ENCODE peak calls at places on chromosomes 4 and X, in eight cellular contexts. E, Y, I, N, K, X, S and Q are unnamed samples.

GRCh38 chr4:153159728-153160221 is 44.5 kb upstream of the TRIM2 start:
- DNase-seq in E (no peak), Y (no peak), I (no peak), N (peak), K (no peak), X (peak), S (peak), Q (no peak)

GRCh38 chrX:65522739-65523372 is 11.7 kb downstream of the LAS1L start:
- DNase-seq in E (no peak), Y (peak), I (no peak), N (peak), K (no peak), X (peak), S (peak), Q (peak)

GRCh38 chr4:6781113-6781512 is 1.4 kb upstream of the KIAA0232 start:
- DNase-seq in E (peak), Y (no peak), I (no peak), N (no peak), K (no peak), X (no peak), S (no peak), Q (no peak)

GRCh38 chr4:54096563-54096962 is 3.4 kb upstream of the GSX2 start:
- DNase-seq in E (no peak), Y (no peak), I (no peak), N (no peak), K (peak), X (no peak), S (no peak), Q (no peak)

GRCh38 chrX:43423876-43424275 is 232.2 kb upstream of the MAOA start:
- DNase-seq in E (no peak), Y (no peak), I (no peak), N (no peak), K (no peak), X (no peak), S (no peak), Q (peak)

GRCh38 chr4:138655970-138656369 is 359.6 kb upstream of the NOCT start:
- DNase-seq in E (no peak), Y (no peak), I (no peak), N (no peak), K (no peak), X (no peak), S (no peak), Q (no peak)

GRCh38 chr4:173403051-173403450 is 4.1 kb upstream of the SCRG1 start:
- DNase-seq in E (no peak), Y (no peak), I (no peak), N (peak), K (no peak), X (no peak), S (peak), Q (peak)

GRCh38 chrX:132561483-132561882 is 72.6 kb upstream of the MBNL3 start:
- DNase-seq in E (no peak), Y (no peak), I (no peak), N (no peak), K (no peak), X (no peak), S (no peak), Q (peak)

GRCh38 chr4:55762815-55763214 is 56.8 kb upstream of the EXOC1L start:
- DNase-seq in E (no peak), Y (no peak), I (no peak), N (no peak), K (no peak), X (no peak), S (no peak), Q (no peak)

GRCh38 chrX:119573840-119574393 is 446 bp upstream of the UBE2A start:
- DNase-seq in E (peak), Y (peak), I (peak), N (peak), K (peak), X (no peak), S (peak), Q (peak)

GRCh38 chr4:1216869-1217294 is 32.0 kb downstream of the CTBP1 start:
- DNase-seq in E (peak), Y (no peak), I (peak), N (no peak), K (no peak), X (no peak), S (no peak), Q (no peak)

GRCh38 chr4:47494124-47494430 is 9.0 kb downstream of the ATP10D start:
- DNase-seq in E (no peak), Y (no peak), I (no peak), N (no peak), K (no peak), X (no peak), S (no peak), Q (no peak)

GRCh38 chr4:6327220-6327917 is 57.7 kb downstream of the WFS1 start:
- DNase-seq in E (peak), Y (peak), I (peak), N (peak), K (peak), X (peak), S (peak), Q (peak)

GRCh38 chrX:107204063-107204605 is 2.1 kb downstream of the NUP62CL start:
- DNase-seq in E (no peak), Y (no peak), I (peak), N (no peak), K (no peak), X (no peak), S (no peak), Q (no peak)

GRCh38 chrX:112840382-112841113 is at the start of gene AMOT:
- DNase-seq in E (peak), Y (peak), I (peak), N (peak), K (peak), X (peak), S (peak), Q (peak)

GRCh38 chr4:2713337-2713736 is 42.8 kb downstream of the TNIP2 start:
- DNase-seq in E (no peak), Y (no peak), I (no peak), N (no peak), K (no peak), X (no peak), S (no peak), Q (no peak)

GRCh38 chr4:150943831-150944230 is 71.3 kb downstream of the LRBA start:
- DNase-seq in E (no peak), Y (no peak), I (no peak), N (no peak), K (no peak), X (no peak), S (no peak), Q (peak)

GRCh38 chr4:576245-576821 is at the start of gene TMEM271:
- DNase-seq in E (no peak), Y (no peak), I (no peak), N (no peak), K (peak), X (no peak), S (no peak), Q (no peak)

GRCh38 chrX:39859991-39860861 is 237.5 kb downstream of the BCOR start:
- DNase-seq in E (peak), Y (peak), I (no peak), N (peak), K (peak), X (peak), S (peak), Q (peak)

GRCh38 chr4:85372986-85373385 is 102.0 kb upstream of the ARHGAP24 start:
- DNase-seq in E (peak), Y (no peak), I (no peak), N (no peak), K (no peak), X (no peak), S (no peak), Q (no peak)

GRCh38 chr4:118760493-118760892 is 75.3 kb downstream of the METTL14 start:
- DNase-seq in E (no peak), Y (no peak), I (no peak), N (no peak), K (no peak), X (no peak), S (no peak), Q (no peak)

GRCh38 chr4:91280551-91281290 is 1023.0 kb upstream of the GRID2 start:
- DNase-seq in E (no peak), Y (no peak), I (no peak), N (no peak), K (no peak), X (no peak), S (no peak), Q (no peak)

GRCh38 chr4:107034091-107034698 is 1.9 kb downstream of the DKK2 start:
- DNase-seq in E (peak), Y (peak), I (no peak), N (peak), K (peak), X (peak), S (peak), Q (no peak)
- H3K4me3 ChIP-seq in E (peak), Y (peak), I (no peak), N (peak), K (peak), X (peak), S (peak), Q (no peak)

GRCh38 chr4:113957961-113958360 is 21.5 kb downstream of the ARSJ start:
- DNase-seq in E (no peak), Y (no peak), I (no peak), N (no peak), K (no peak), X (peak), S (peak), Q (no peak)

GRCh38 chr4:113955948-113956347 is 23.5 kb downstream of the ARSJ start:
- DNase-seq in E (no peak), Y (no peak), I (no peak), N (no peak), K (no peak), X (peak), S (no peak), Q (no peak)

GRCh38 chr4:113961322-113961698 is 18.1 kb downstream of the ARSJ start:
- DNase-seq in E (no peak), Y (peak), I (no peak), N (peak), K (no peak), X (peak), S (peak), Q (peak)

GRCh38 chr4:113960684-113961321 is 18.6 kb downstream of the ARSJ start:
- DNase-seq in E (no peak), Y (no peak), I (no peak), N (no peak), K (no peak), X (no peak), S (no peak), Q (peak)

GRCh38 chr4:113958766-113959540 is 20.5 kb downstream of the ARSJ start:
- DNase-seq in E (no peak), Y (peak), I (no peak), N (peak), K (no peak), X (peak), S (peak), Q (peak)
- H3K4me3 ChIP-seq in E (no peak), Y (peak), I (no peak), N (peak), K (no peak), X (peak), S (no peak), Q (no peak)

DNA sequence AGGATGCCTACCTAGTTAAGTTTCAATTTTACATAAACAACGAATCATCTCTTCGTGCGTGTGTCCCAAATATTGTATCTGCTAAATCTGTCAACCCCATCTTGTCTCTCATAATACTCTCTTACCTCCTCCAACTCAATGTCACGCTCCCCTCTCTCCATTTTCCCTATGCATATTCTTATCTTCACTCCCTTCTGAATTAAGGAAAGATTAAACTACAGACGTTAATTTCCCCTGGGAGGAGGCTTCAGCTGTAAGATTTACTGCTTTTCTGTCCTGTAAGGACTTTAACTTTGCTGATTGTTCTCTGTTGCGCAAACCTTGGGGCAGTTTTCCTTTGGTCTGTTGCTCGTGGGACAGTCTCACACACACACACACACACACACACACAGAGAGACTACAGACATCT is 458 bp upstream of the ABCB7 start:
- DNase-seq in E (no peak), Y (peak), I (no peak), N (peak), K (no peak), X (peak), S (peak), Q (no peak)
- H3K4me3 ChIP-seq in E (peak), Y (peak), I (peak), N (peak), K (peak), X (peak), S (peak), Q (peak)

GRCh38 chr4:184734758-184735157 is 862 bp upstream of the CENPU start:
- DNase-seq in E (no peak), Y (no peak), I (no peak), N (no peak), K (no peak), X (no peak), S (no peak), Q (no peak)
- H3K4me3 ChIP-seq in E (no peak), Y (no peak), I (no peak), N (peak), K (peak), X (peak), S (no peak), Q (peak)

GRCh38 chr4:20825493-20825892 is 125.2 kb downstream of the PACRGL start:
- DNase-seq in E (no peak), Y (no peak), I (no peak), N (no peak), K (no peak), X (no peak), S (no peak), Q (peak)
- H3K4me3 ChIP-seq in E (no peak), Y (no peak), I (no peak), N (no peak), K (no peak), X (no peak), S (no peak), Q (no peak)

DNA sequence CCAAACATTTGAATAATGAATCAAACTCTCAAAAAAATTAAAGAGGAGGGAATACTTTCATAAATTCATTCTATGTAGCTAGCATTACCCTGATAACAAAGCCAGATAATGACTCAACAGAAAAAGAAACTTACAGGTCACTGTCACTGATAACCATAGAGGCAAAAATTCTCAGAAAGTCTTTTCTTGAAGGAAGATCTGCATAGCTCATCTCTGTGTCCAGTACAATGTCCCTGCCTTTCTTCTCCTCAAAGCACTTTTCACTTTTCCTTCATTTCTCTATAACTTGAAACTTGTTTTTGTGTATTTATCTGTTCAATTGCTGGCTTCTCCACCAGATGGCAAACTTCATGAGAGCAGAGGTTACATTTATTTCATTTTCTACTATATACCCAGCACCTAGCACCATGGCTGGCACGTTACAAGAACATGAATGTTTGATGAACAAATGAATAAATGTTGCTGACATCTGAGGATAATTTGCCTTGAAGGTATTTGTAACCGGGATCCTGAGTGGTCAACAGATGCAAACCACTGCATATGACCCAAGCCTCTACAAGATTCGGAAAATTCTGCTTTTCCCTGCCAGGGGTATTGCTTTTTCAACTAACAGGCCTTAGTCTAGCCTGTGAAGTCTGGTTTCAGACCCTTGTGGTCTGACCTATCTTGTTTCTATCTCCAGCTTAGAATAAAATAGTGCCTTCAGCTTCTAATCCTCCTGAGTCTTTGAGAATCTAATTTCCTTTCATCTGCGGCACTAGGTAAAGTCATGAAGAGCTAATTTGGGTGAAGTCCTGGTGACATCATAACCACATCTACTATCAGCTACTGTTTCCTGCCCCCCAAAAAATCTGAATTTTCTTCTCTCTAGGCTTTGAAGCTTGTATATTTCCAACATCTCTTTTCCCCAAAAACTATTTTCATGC is 52.5 kb upstream of the ANTXR2 start:
- DNase-seq in E (no peak), Y (no peak), I (no peak), N (peak), K (peak), X (peak), S (peak), Q (peak)
- H3K4me3 ChIP-seq in E (no peak), Y (no peak), I (no peak), N (no peak), K (no peak), X (no peak), S (no peak), Q (no peak)

DNA sequence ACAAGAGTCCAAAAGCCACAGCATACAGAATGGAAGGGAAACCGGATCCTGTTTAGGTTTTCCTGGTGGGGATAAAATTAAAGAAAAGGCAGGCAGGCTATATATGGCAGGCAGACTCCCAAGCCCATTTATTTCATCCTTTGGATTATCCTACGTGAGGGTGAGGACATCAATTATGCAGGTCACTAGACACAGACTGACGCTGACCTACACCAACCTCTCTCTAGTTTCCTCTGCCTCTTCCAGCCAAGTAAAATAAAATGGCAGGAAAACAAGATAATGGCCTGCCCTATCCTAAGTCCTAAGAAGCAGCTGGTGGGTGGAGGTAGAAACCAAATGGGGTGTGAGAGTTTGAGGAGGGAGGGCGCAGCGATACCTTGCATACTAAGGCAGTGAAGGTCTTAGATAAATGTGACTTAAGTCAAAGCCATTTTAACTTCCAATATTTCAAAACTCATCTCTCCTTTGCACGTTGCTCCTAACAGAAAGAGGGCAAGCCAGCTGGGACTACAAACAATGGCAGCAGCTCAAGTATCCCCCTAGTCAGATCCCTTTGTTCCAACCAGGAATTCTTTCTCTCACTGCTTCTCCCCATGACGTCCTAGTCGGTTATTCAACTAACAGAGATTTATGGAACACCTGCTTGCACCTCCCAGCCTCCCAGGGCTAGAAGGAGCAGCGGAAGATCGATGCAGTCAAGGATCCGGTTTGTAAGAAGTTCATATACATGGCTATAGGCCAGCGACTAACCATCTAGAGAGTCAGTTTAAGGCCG is 72.8 kb downstream of the IRF2 start:
- DNase-seq in E (no peak), Y (no peak), I (no peak), N (no peak), K (peak), X (no peak), S (no peak), Q (no peak)
- H3K4me3 ChIP-seq in E (no peak), Y (no peak), I (no peak), N (no peak), K (no peak), X (no peak), S (no peak), Q (no peak)

GRCh38 chrX:71618787-71619186 is 476 bp upstream of the CXCR3 start:
- DNase-seq in E (no peak), Y (no peak), I (no peak), N (no peak), K (no peak), X (no peak), S (no peak), Q (no peak)
- H3K4me3 ChIP-seq in E (no peak), Y (no peak), I (no peak), N (no peak), K (no peak), X (no peak), S (no peak), Q (no peak)

DNA sequence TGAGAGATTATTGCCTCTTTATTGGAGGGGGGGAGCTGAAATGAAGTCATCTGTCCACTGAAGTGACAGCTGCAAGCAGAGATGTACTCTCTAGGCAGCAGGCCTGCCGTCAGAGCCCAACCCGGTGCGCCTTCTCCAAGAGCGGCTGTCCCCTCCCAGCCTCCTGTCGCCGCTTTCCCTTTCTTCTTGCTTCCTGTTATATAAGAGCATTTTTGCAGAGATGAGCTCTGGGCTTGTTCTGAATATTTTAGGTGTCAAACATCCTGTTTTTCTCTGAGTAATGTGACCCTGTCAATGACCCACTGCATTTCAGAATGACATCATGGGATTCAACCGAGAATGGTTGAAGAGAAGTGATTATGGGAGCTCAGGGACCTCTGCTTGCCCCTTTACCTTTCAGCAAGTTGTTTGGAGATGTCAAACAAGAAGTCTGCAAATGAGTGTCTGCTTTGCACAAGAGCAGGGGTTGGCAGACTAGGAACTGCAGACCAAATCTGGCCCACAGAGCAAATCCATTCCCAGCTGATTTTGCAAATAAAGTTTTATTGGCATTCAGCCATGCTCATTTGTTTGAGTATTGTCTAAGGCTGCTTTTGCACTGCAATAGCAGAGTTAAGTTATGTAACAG is 79.9 kb downstream of the SLC9A6 start:
- DNase-seq in E (peak), Y (peak), I (peak), N (peak), K (no peak), X (peak), S (peak), Q (peak)
- H3K4me3 ChIP-seq in E (no peak), Y (no peak), I (no peak), N (no peak), K (no peak), X (no peak), S (no peak), Q (no peak)

GRCh38 chr4:145281946-145282345 is 101.6 kb upstream of the OTUD4 start:
- DNase-seq in E (no peak), Y (no peak), I (no peak), N (no peak), K (no peak), X (no peak), S (no peak), Q (no peak)

GRCh38 chr4:145280541-145280940 is 100.2 kb upstream of the OTUD4 start:
- DNase-seq in E (no peak), Y (no peak), I (no peak), N (no peak), K (no peak), X (no peak), S (no peak), Q (no peak)

GRCh38 chr4:145285928-145286327 is 105.5 kb upstream of the OTUD4 start:
- DNase-seq in E (no peak), Y (peak), I (no peak), N (peak), K (no peak), X (no peak), S (peak), Q (peak)

GRCh38 chr4:145281224-145281623 is 100.8 kb upstream of the OTUD4 start:
- DNase-seq in E (no peak), Y (no peak), I (no peak), N (no peak), K (no peak), X (no peak), S (no peak), Q (no peak)

DNA sequence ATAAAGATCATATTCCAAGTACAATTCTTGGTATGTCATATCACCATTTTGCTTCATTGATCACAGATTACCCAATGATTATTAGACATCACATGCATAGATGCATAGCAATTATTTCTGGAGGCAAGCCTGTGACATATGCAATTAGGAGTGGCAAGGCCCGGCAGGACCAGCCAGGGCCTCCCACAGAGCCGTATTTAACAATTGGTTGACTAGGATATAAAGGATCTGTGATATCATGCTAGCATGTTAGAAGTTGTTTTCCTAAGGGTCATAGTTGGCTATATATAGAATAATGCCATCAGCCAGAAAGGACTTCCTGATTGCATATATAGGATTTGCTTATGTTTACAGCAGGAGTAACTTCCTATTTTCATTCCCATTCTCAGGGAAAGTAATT is 103.5 kb upstream of the OTUD4 start:
- DNase-seq in E (no peak), Y (no peak), I (no peak), N (no peak), K (no peak), X (no peak), S (no peak), Q (no peak)
- H3K4me3 ChIP-seq in E (no peak), Y (no peak), I (no peak), N (no peak), K (no peak), X (no peak), S (no peak), Q (no peak)